ENCODE peak calls at places on chromosomes 4 and X, in six cellular contexts. H is pons; X is dorsolateral prefrontal cortex; C is cardiac muscle cell; N is H54; K is activated CD4-positive, alpha-beta T cell treated with anti-CD3 and anti-CD28 coated beads, Interleukin-2, amount 10 ng/mL, durations not matched to agents 7 days and 5 days. M is an unnamed sample.

GRCh38 chrX:120459313-120459712 is 9.8 kb downstream of the LAMP2 start:
- DNase-seq in H (no peak), X (no peak), C (no peak), N (no peak), K (no peak), M (no peak)

GRCh38 chr4:21205821-21206531 is 505.7 kb downstream of the PACRGL start:
- DNase-seq in H (no peak), X (no peak), C (peak), N (no peak), K (no peak), M (no peak)

GRCh38 chrX:80879916-80880315 is 70.2 kb upstream of the BRWD3 start:
- DNase-seq in H (no peak), X (no peak), C (no peak), N (no peak), K (no peak), M (no peak)

GRCh38 chr4:33886356-33886755 is 2358.0 kb downstream of the ARAP2 start:
- DNase-seq in H (no peak), X (no peak), C (peak), N (no peak), K (no peak), M (no peak)

GRCh38 chr4:151538963-151539362 is 130.0 kb downstream of the FHIP1A start:
- DNase-seq in H (no peak), X (no peak), C (no peak), N (no peak), K (no peak), M (no peak)

GRCh38 chr4:5365071-5366008 is 314.1 kb downstream of the STK32B start:
- DNase-seq in H (no peak), X (no peak), C (no peak), N (no peak), K (no peak), M (peak)

GRCh38 chr4:8303485-8304281 is 34.1 kb downstream of the HTRA3 start:
- DNase-seq in H (peak), X (peak), C (no peak), N (no peak), K (no peak), M (no peak)

GRCh38 chr4:25351777-25352421 is 25.2 kb upstream of the ANAPC4 start:
- DNase-seq in H (no peak), X (no peak), C (no peak), N (peak), K (no peak), M (no peak)

GRCh38 chr4:140330311-140330900 is 43.0 kb upstream of the SCOC start:
- DNase-seq in H (peak), X (no peak), C (peak), N (no peak), K (no peak), M (no peak)

GRCh38 chrX:8868906-8869305 is 67.7 kb upstream of the FAM9A start:
- DNase-seq in H (peak), X (no peak), C (peak), N (no peak), K (no peak), M (no peak)

GRCh38 chrX:17559728-17560379 is 177.4 kb upstream of the SCML1 start:
- DNase-seq in H (no peak), X (no peak), C (peak), N (peak), K (no peak), M (no peak)

GRCh38 chr4:79678472-79679202 is 270.6 kb upstream of the GK2 start:
- DNase-seq in H (no peak), X (no peak), C (no peak), N (no peak), K (no peak), M (no peak)

GRCh38 chrX:37685452-37686347 is at the start of gene XK:
- DNase-seq in H (peak), X (peak), C (peak), N (peak), K (peak), M (peak)

GRCh38 chr4:149765630-149766029 is 50.0 kb downstream of the IQCM start:
- DNase-seq in H (no peak), X (no peak), C (no peak), N (no peak), K (no peak), M (no peak)

GRCh38 chr4:137961051-137961438 is 281.1 kb downstream of the SLC7A11 start:
- DNase-seq in H (peak), X (no peak), C (no peak), N (no peak), K (no peak), M (peak)

GRCh38 chrX:5726246-5726645 is 502.4 kb downstream of the NLGN4X start:
- DNase-seq in H (peak), X (no peak), C (no peak), N (no peak), K (no peak), M (no peak)